ENCODE peak calls at places on chromosome 18, in four cellular contexts. R is fibroblast of mammary gland, D is mesothelial cell of epicardium, Q is A549. G is an unnamed sample.

GRCh38 chr18:57561728-57562423 is 24.6 kb downstream of the FECH start:
- DNase-seq in R (peak; percentile 60), D (no peak), Q (peak; percentile 51), G (peak; percentile 46)

GRCh38 chr18:79442508-79443221 is 46.9 kb downstream of the NFATC1 start:
- DNase-seq in R (peak; percentile 67), D (no peak), Q (no peak), G (no peak)

GRCh38 chr18:65363006-65363405 is 387.8 kb upstream of the CDH7 start:
- DNase-seq in R (no peak), D (no peak), Q (no peak), G (no peak)

GRCh38 chr18:8800445-8800844 is 95.1 kb downstream of the MTCL1 start:
- DNase-seq in R (peak; percentile 96), D (no peak), Q (peak; percentile 60), G (peak; percentile 97)

GRCh38 chr18:10398571-10398970 is 55.9 kb upstream of the APCDD1 start:
- DNase-seq in R (no peak), D (no peak), Q (no peak), G (no peak)

GRCh38 chr18:2028986-2029385 is 542.3 kb downstream of the METTL4 start:
- DNase-seq in R (no peak), D (no peak), Q (no peak), G (no peak)

GRCh38 chr18:76491801-76492668 is 3.0 kb downstream of the ZNF516 start:
- DNase-seq in R (peak; percentile 39), D (no peak), Q (peak; percentile 26), G (no peak)

GRCh38 chr18:34661464-34662087 is 48.5 kb upstream of the DTNA start:
- DNase-seq in R (peak; percentile 67), D (no peak), Q (peak; percentile 25), G (peak; percentile 48)

GRCh38 chr18:57797209-57797651 is 5.9 kb downstream of the ATP8B1 start:
- DNase-seq in R (no peak), D (no peak), Q (no peak), G (no peak)

GRCh38 chr18:3062798-3063563 is 50.0 kb upstream of the LPIN2 start:
- DNase-seq in R (peak; percentile 49), D (no peak), Q (no peak), G (peak; percentile 6)

GRCh38 chr18:79439201-79440023 is 43.7 kb downstream of the NFATC1 start:
- DNase-seq in R (peak; percentile 35), D (no peak), Q (no peak), G (peak; percentile 11)

GRCh38 chr18:52339891-52340371 is at the start of gene DCC:
- DNase-seq in R (peak; percentile 46), D (no peak), Q (peak; percentile 35), G (no peak)

DNA sequence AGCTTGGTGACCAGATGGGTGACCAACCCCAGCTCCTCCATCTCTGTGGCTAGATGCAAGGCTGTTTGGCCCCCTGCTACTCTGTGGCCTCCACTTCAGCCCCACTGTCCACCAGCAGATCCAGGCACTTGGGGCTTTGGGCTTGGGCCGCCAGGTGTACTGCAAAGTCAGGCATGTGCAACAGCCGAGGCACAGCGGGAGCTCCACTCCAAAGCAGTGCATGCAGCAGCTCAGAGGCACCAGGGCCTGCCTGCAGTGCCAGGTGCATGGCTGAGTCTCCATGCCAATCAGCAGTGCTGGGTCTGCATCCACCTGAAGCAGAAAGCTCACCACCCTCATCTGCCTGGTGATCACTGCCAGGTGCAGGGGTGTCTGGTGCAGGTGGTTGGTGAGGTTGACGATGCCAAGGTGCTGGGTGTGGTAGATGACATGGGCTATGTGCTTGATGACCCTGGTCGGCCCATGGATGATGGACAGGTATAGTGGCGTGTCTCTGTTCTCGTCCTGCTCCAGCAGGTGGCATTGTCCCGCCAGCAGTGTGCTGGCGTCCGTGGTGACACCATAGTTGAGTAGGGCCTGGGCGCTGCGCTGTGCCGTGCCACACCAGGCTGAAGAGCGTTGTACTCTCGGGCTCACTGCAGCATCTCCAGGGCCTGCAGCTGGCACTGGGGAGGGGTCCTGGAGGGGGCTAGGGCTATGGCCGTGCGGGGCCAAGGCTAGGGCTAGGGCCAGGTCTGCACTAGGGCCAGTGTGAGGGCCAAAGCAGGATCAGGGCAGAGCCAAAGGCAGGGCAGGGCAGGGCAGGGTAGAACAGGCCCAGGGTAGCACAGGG is 1.0 kb upstream of the ANKRD62 start:
- DNase-seq in R (no peak), D (no peak), Q (peak; percentile 41), G (no peak)
- TF ChIP-seq CTCF in R (no peak), D (no peak), Q (peak; percentile 53), G (peak; percentile 14)

GRCh38 chr18:13811993-13812392 is 12.0 kb upstream of the MC5R start:
- DNase-seq in R (no peak), D (no peak), Q (peak; percentile 29), G (no peak)
- TF ChIP-seq CTCF in R (peak; percentile 3), D (no peak), Q (no peak), G (peak; percentile 53)

GRCh38 chr18:36412778-36413177 is 115.3 kb downstream of the FHOD3 start:
- DNase-seq in R (peak; percentile 50), D (no peak), Q (peak; percentile 4), G (peak; percentile 26)
- TF ChIP-seq CTCF in R (peak; percentile 61), D (peak; percentile 33), Q (no peak), G (peak; percentile 80)

GRCh38 chr18:26471826-26472225 is 76.5 kb downstream of the KCTD1 start:
- DNase-seq in R (no peak), D (no peak), Q (no peak), G (no peak)

GRCh38 chr18:26466026-26466425 is 82.3 kb downstream of the KCTD1 start:
- DNase-seq in R (no peak), D (no peak), Q (no peak), G (no peak)

GRCh38 chr18:26471027-26471426 is 77.3 kb downstream of the KCTD1 start:
- DNase-seq in R (no peak), D (no peak), Q (no peak), G (no peak)

GRCh38 chr18:26470011-26470637 is 78.2 kb downstream of the KCTD1 start:
- DNase-seq in R (peak; percentile 18), D (no peak), Q (no peak), G (no peak)

GRCh38 chr18:26468931-26469340 is 79.4 kb downstream of the KCTD1 start:
- DNase-seq in R (no peak), D (no peak), Q (no peak), G (no peak)
- TF ChIP-seq CTCF in R (peak; percentile 54), D (peak; percentile 83), Q (no peak), G (peak; percentile 73)

DNA sequence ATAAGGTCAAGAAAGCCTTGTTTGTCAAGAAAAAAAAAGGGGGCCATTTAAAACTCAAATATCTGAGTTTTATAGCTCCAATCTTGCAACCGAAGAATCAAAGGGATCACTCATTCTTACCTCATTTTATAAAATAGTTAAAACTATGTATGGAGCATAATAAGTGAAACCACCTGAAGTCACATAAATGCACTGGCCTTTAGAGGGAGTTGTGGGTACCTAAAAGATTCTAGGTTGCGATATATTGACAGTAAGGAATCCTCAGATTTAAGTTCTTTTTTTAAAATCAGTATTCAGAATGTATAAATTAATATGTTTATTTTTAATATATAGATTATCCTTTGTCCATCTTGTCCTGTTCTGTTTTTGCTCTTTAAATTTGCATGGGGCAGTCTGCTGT is 3.4 kb downstream of the ARHGAP28 start:
- DNase-seq in R (no peak), D (no peak), Q (no peak), G (no peak)
- TF ChIP-seq CTCF in R (peak; percentile 16), D (no peak), Q (no peak), G (no peak)

G was measured in HFFc6.